ENCODE peak calls at places on chromosomes 6 and 20, in eight cellular contexts. T is gastrocnemius medialis; M is kidney tubule cell; P is body of pancreas; O is A549; U is activated CD4-positive, alpha-beta T cell treated with anti-CD3 and anti-CD28 coated beads for 48 hours; G is non-pigmented ciliary epithelial cell; R is NB4. D is an unnamed sample.

GRCh38 chr6:154930490-154930889 is 64.6 kb upstream of the TIAM2 start:
- DNase-seq in O (no peak), U (no peak), R (no peak), G (no peak), M (no peak), T (no peak), P (no peak), D (peak)

GRCh38 chr6:15183979-15184378 is 61.9 kb upstream of the JARID2 start:
- DNase-seq in P (no peak), U (peak), O (no peak), G (no peak), T (no peak), R (no peak), M (no peak), D (no peak)

GRCh38 chr6:169289671-169290408 is 36.2 kb upstream of the THBS2 start:
- DNase-seq in G (no peak), O (no peak), U (no peak), M (peak), R (peak), P (no peak), T (peak), D (no peak)

GRCh38 chr20:39800548-39800947 is 838.4 kb downstream of the DHX35 start:
- DNase-seq in P (peak), M (peak), U (no peak), T (peak), G (peak), R (peak), O (peak), D (no peak)

GRCh38 chr6:10495014-10495413 is 26.1 kb upstream of the GCNT2 start:
- DNase-seq in M (no peak), O (no peak), T (no peak), R (no peak), G (no peak), U (no peak), P (no peak), D (no peak)

GRCh38 chr20:40230486-40230885 is 458.6 kb downstream of the MAFB start:
- DNase-seq in O (no peak), R (no peak), T (no peak), G (no peak), M (no peak), P (no peak), U (no peak), D (no peak)

GRCh38 chr20:54194724-54195438 is 13.0 kb upstream of the PFDN4 start:
- DNase-seq in P (no peak), O (peak), M (peak), G (no peak), T (no peak), R (peak), U (no peak), D (no peak)

GRCh38 chr6:50816115-50816675 is 2.5 kb upstream of the TFAP2B start:
- DNase-seq in O (peak), M (peak), U (peak), G (peak), P (peak), T (peak), R (peak), D (peak)

GRCh38 chr20:37528442-37529213 is 952 bp upstream of the BLCAP start:
- DNase-seq in R (no peak), G (no peak), P (no peak), U (peak), M (no peak), T (no peak), O (no peak), D (no peak)

GRCh38 chr20:41436679-41437078 is 70.1 kb upstream of the EMILIN3 start:
- DNase-seq in P (no peak), G (peak), R (peak), O (no peak), U (no peak), T (no peak), M (peak), D (no peak)

GRCh38 chr6:42978793-42979522 is at the start of gene PEX6:
- DNase-seq in G (no peak), O (peak), U (peak), M (peak), R (peak), T (peak), P (peak), D (peak)

GRCh38 chr20:40331699-40332098 is 357.3 kb downstream of the MAFB start:
- DNase-seq in U (no peak), P (peak), M (no peak), G (no peak), T (no peak), O (no peak), R (no peak), D (no peak)

GRCh38 chr20:33337531-33338165 is 54.6 kb downstream of the BPIFB1 start:
- DNase-seq in M (no peak), R (peak), U (no peak), G (no peak), O (no peak), P (no peak), T (no peak), D (no peak)

GRCh38 chr6:148629197-148629909 is 117.5 kb upstream of the UST start:
- DNase-seq in T (no peak), R (no peak), U (no peak), G (no peak), P (no peak), O (no peak), M (no peak), D (peak)

GRCh38 chr6:12490904-12491571 is 200.9 kb downstream of the EDN1 start:
- DNase-seq in U (peak), O (peak), G (peak), T (no peak), P (no peak), R (peak), M (peak), D (no peak)

GRCh38 chr20:50992733-50993457 is 30.0 kb downstream of the KCNG1 start:
- DNase-seq in R (peak), G (peak), P (no peak), U (peak), M (peak), T (no peak), O (peak), D (peak)

GRCh38 chr6:139337830-139338229 is 36.6 kb downstream of the CITED2 start:
- DNase-seq in P (no peak), O (no peak), M (no peak), G (no peak), R (peak), T (peak), U (no peak), D (no peak)

GRCh38 chr6:42349753-42350573 is 101.8 kb downstream of the TRERF1 start:
- DNase-seq in U (no peak), T (no peak), G (no peak), P (no peak), M (no peak), O (no peak), R (no peak), D (no peak)

GRCh38 chr20:63968928-63969760 is 586 bp downstream of the ZNF512B start:
- DNase-seq in M (no peak), T (peak), U (no peak), R (peak), O (no peak), P (peak), G (no peak), D (no peak)

GRCh38 chr6:139973602-139974373 is 599.3 kb upstream of the CITED2 start:
- DNase-seq in G (peak), U (no peak), O (peak), M (peak), P (no peak), R (peak), T (no peak), D (no peak)

GRCh38 chr6:35486005-35486925 is 10.6 kb downstream of the TEAD3 start:
- DNase-seq in M (peak), U (no peak), G (no peak), P (peak), R (peak), O (no peak), T (no peak), D (peak)

GRCh38 chr6:33314515-33314942 is 651 bp upstream of the TAPBP start:
- DNase-seq in G (no peak), U (peak), O (peak), M (peak), T (peak), P (peak), R (peak), D (peak)

GRCh38 chr6:135182120-135182992 is 1.2 kb downstream of the MYB start:
- DNase-seq in T (no peak), O (peak), M (peak), G (no peak), R (peak), U (peak), P (no peak), D (peak)

GRCh38 chr6:74057326-74057725 is 361.3 kb downstream of the CD109 start:
- DNase-seq in O (no peak), M (no peak), U (no peak), G (no peak), P (no peak), R (no peak), T (no peak), D (no peak)

GRCh38 chr6:20876016-20876415 is 341.8 kb downstream of the CDKAL1 start:
- DNase-seq in P (no peak), M (peak), O (peak), G (peak), T (no peak), U (no peak), R (no peak), D (peak)

GRCh38 chr6:98136333-98136732 is 698.0 kb upstream of the POU3F2 start:
- DNase-seq in M (no peak), R (no peak), O (no peak), P (no peak), G (no peak), T (no peak), U (no peak), D (peak)

GRCh38 chr6:149095842-149096241 is 221.7 kb upstream of the TAB2 start:
- DNase-seq in U (no peak), G (no peak), T (no peak), R (peak), M (no peak), P (no peak), O (no peak), D (no peak)

GRCh38 chr6:32932132-32932868 is 8.5 kb downstream of the HLA-DMB start:
- DNase-seq in T (no peak), P (no peak), M (no peak), U (no peak), G (no peak), O (no peak), R (no peak), D (no peak)

GRCh38 chr6:95133578-95133977 is 443.8 kb upstream of the MANEA start:
- DNase-seq in T (no peak), U (no peak), O (peak), G (no peak), R (peak), P (no peak), M (peak), D (peak)

GRCh38 chr6:38095054-38095453 is 275.5 kb downstream of the ZFAND3 start:
- DNase-seq in P (no peak), O (no peak), M (peak), U (no peak), G (peak), R (no peak), T (no peak), D (peak)

GRCh38 chr20:5735845-5736530 is 14.2 kb upstream of the SHLD1 start:
- DNase-seq in R (no peak), M (no peak), U (no peak), P (no peak), G (no peak), T (no peak), O (peak), D (no peak)

GRCh38 chr6:125310994-125311649 is 9.4 kb upstream of the HDDC2 start:
- DNase-seq in G (no peak), O (peak), U (no peak), T (no peak), R (peak), M (peak), P (peak), D (peak)

GRCh38 chr6:70415660-70416059 is 2.4 kb downstream of the FAM135A start:
- DNase-seq in U (no peak), P (no peak), R (no peak), O (no peak), T (no peak), M (peak), G (no peak), D (no peak)

GRCh38 chr20:36792422-36792821 is 18.9 kb upstream of the DSN1 start:
- DNase-seq in T (no peak), U (peak), G (peak), P (no peak), R (peak), M (peak), O (peak), D (peak)

GRCh38 chr6:38176797-38177751 is 357.5 kb downstream of the ZFAND3 start:
- DNase-seq in U (no peak), R (no peak), P (peak), G (no peak), M (no peak), O (no peak), T (no peak), D (peak)

GRCh38 chr6:55617272-55617671 is 38.3 kb upstream of the HMGCLL1 start:
- DNase-seq in P (no peak), R (peak), G (peak), U (no peak), T (no peak), O (peak), M (peak), D (peak)

GRCh38 chr20:53769041-53769440 is 175.4 kb upstream of the ZNF217 start:
- DNase-seq in U (no peak), O (peak), R (no peak), G (no peak), P (no peak), T (no peak), M (no peak), D (no peak)

GRCh38 chr6:158322724-158323560 is 10.7 kb downstream of the TULP4 start:
- DNase-seq in P (no peak), O (peak), M (peak), R (peak), U (no peak), G (peak), T (no peak), D (no peak)

D was measured in mesendoderm.